ENCODE peak calls at places on chromosomes 7 and 10, in five cellular contexts. V is fibroblast of lung, S is DND-41, I is mesenchymal stem cell, F is H1. B is an unnamed sample.

GRCh38 chr10:28668363-28669226 is 8.7 kb upstream of the BAMBI start:
- DNase-seq in S (no peak), I (peak), V (peak), F (no peak), B (peak)

GRCh38 chr10:72840319-72840718 is 53.2 kb upstream of the OIT3 start:
- DNase-seq in S (no peak), F (no peak), V (no peak), I (no peak), B (no peak)

GRCh38 chr7:45874408-45875131 is 1.7 kb upstream of the CCDC201 start:
- DNase-seq in V (peak), I (peak), F (no peak), S (no peak), B (peak)

GRCh38 chr10:46268076-46268881 is 18.5 kb upstream of the ANTXRL start:
- DNase-seq in S (peak), I (no peak), V (no peak), F (no peak), B (no peak)

GRCh38 chr7:81186691-81187090 is 267.8 kb upstream of the SEMA3C start:
- DNase-seq in I (no peak), F (no peak), S (no peak), V (peak), B (peak)

GRCh38 chr7:67716729-67717128 is 720.1 kb downstream of the TYW1 start:
- DNase-seq in I (no peak), F (no peak), S (no peak), V (no peak), B (no peak)

GRCh38 chr7:87878208-87878735 is 2.0 kb downstream of the DBF4 start:
- DNase-seq in S (no peak), F (no peak), I (peak), V (peak), B (peak)

GRCh38 chr10:22251751-22252285 is 34.0 kb upstream of the EBLN1 start:
- DNase-seq in S (no peak), F (no peak), I (peak), V (peak), B (peak)

GRCh38 chr10:78357027-78357672 is 323.5 kb downstream of the RPS24 start:
- DNase-seq in S (no peak), F (peak), V (no peak), I (no peak), B (no peak)

GRCh38 chr10:11444148-11444516 is 167.3 kb downstream of the USP6NL start:
- DNase-seq in I (no peak), S (no peak), V (no peak), F (no peak), B (no peak)

GRCh38 chr10:810351-810846 is 120.9 kb upstream of the DIP2C start:
- DNase-seq in S (no peak), V (peak), F (no peak), I (no peak), B (no peak)

GRCh38 chr7:142025896-142026295 is 30.2 kb downstream of the MGAM start:
- DNase-seq in S (no peak), F (no peak), V (no peak), I (no peak), B (peak)

GRCh38 chr10:68561804-68562649 is 1.9 kb downstream of the TET1 start:
- DNase-seq in V (peak), I (peak), F (no peak), S (no peak), B (no peak)

GRCh38 chr10:97416565-97416964 is 9.4 kb upstream of the PGAM1 start:
- DNase-seq in F (no peak), S (peak), I (no peak), V (no peak), B (no peak)

GRCh38 chr7:139687980-139688632 is 89.7 kb downstream of the HIPK2 start:
- DNase-seq in V (peak), F (no peak), S (no peak), I (peak), B (no peak)

GRCh38 chr7:41893656-41894055 is 190.8 kb upstream of the INHBA start:
- DNase-seq in V (no peak), S (no peak), I (no peak), F (no peak), B (no peak)

GRCh38 chr10:79457256-79457785 is 11.9 kb upstream of the ZCCHC24 start:
- DNase-seq in F (no peak), S (no peak), I (no peak), V (no peak), B (no peak)

GRCh38 chr7:117808273-117808868 is 64.9 kb downstream of the CTTNBP2 start:
- DNase-seq in S (no peak), V (peak), F (no peak), I (no peak), B (peak)

GRCh38 chr10:14618669-14619068 is 156.0 kb downstream of the FAM107B start:
- DNase-seq in S (no peak), F (no peak), I (no peak), V (no peak), B (no peak)

GRCh38 chr7:18916826-18917225 is 200.6 kb downstream of the TWIST1 start:
- DNase-seq in F (no peak), S (no peak), V (no peak), I (no peak), B (no peak)
- H2AFZ ChIP-seq in F (no peak), S (no peak), V (no peak), I (no peak), B (no peak)

GRCh38 chr10:100738055-100738827 is 7.1 kb upstream of the PAX2 start:
- DNase-seq in S (no peak), F (no peak), V (no peak), I (no peak), B (no peak)

GRCh38 chr10:100735345-100736143 is 9.8 kb upstream of the PAX2 start:
- DNase-seq in I (no peak), S (no peak), V (no peak), F (no peak), B (no peak)

GRCh38 chr10:100737359-100738054 is 7.9 kb upstream of the PAX2 start:
- DNase-seq in V (no peak), I (no peak), S (no peak), F (no peak), B (no peak)

GRCh38 chr10:100736144-100736808 is 9.1 kb upstream of the PAX2 start:
- DNase-seq in S (no peak), I (no peak), V (no peak), F (no peak), B (no peak)

DNA sequence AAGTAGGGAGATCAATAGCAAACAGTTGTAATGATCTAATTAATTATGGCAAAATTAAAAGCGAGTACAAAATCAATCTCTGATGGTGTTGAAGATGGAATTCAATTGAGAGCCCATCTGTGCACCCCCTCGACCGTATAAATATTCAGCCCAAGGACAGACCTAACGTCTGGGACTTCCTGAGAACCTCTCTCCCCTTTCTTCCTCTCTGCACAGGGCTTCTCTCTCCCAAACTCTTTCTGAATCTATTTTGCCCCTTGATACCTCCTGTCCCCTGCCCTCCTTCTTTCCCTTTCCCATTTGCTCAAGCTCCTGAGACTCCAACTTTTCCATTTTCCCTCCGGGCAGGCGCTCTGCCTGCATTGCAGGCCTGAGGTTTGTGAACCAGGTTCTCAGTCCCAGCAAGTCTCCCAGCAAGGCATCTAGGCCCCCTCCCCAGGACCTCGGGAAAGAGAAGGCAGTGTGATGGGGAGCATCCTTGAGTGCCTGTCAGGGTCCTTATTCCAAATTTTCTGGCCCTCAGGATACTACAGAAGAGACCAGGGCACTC is 8.5 kb upstream of the PAX2 start:
- DNase-seq in I (no peak), F (no peak), V (no peak), S (no peak), B (no peak)
- H2AFZ ChIP-seq in I (no peak), F (no peak), V (no peak), S (no peak), B (no peak)

GRCh38 chr10:95756796-95757657 is 1.1 kb downstream of the ENTPD1 start:
- DNase-seq in V (no peak), F (no peak), I (no peak), S (no peak), B (no peak)
- H2AFZ ChIP-seq in V (no peak), F (no peak), I (no peak), S (no peak), B (no peak)

GRCh38 chr7:155182406-155182970 is 112.4 kb downstream of the HTR5A start:
- DNase-seq in S (no peak), I (no peak), F (no peak), V (no peak), B (no peak)
- H2AFZ ChIP-seq in S (no peak), I (no peak), F (no peak), V (no peak), B (no peak)

GRCh38 chr10:100009793-100010676 is at the start of gene DNMBP:
- DNase-seq in F (no peak), I (peak), V (peak), S (peak), B (peak)
- H2AFZ ChIP-seq in F (peak), I (peak), V (peak), S (peak), B (peak)

DNA sequence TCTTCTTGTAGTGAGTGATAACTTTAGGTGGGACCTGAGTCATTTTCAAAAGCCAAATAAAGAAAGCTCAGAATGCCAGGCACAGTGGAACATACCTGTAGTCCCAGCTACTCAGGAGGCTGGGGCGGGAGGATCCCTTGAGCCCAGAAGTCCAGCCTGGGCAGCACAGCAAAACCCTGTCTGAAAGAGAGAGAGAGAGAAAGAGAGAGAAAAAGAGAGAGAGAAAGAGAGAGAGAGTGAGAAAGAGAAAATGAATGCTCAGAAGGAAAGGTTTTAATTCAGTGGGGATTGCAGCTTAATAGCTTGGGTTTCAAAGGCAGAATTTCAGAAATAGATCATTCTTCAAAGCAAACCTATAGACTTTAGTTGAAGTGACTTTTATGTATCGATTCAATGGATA is 25.7 kb downstream of the GPNMB start:
- DNase-seq in V (no peak), I (no peak), S (no peak), F (no peak), B (no peak)
- H2AFZ ChIP-seq in V (no peak), I (no peak), S (no peak), F (no peak), B (no peak)